ENCODE peak calls at places on chromosomes 2 and 18, in five cellular contexts. P is A549, C is HepG2, B is K562, M is GM23338. T is an unnamed sample.
A peak's percentile ranks its signal among the peaks of the same experiment; 100 is the strongest.

GRCh38 chr2:225668606-225669266 is 269.2 kb downstream of the NYAP2 start:
- DNase-seq in P (peak; percentile 47), C (peak; percentile 65), B (peak; percentile 47), M (peak; percentile 69), T (peak; percentile 12)

GRCh38 chr2:217695033-217695520 is 307.7 kb downstream of the TNS1 start:
- DNase-seq in P (no peak), C (no peak), B (no peak), M (no peak), T (no peak)

GRCh38 chr2:174985624-174986023 is 19.6 kb downstream of the CHN1 start:
- DNase-seq in P (no peak), C (peak; percentile 14), B (peak; percentile 11), M (no peak), T (no peak)

GRCh38 chr2:239040152-239040761 is 192.4 kb downstream of the TWIST2 start:
- DNase-seq in P (no peak), C (peak; percentile 85), B (no peak), M (no peak), T (no peak)

GRCh38 chr2:191910518-191910917 is 63.6 kb upstream of the CAVIN2 start:
- DNase-seq in P (no peak), C (no peak), B (no peak), M (no peak), T (no peak)

GRCh38 chr2:47174731-47175361 is 19.7 kb upstream of the STPG4 start:
- DNase-seq in P (peak; percentile 82), C (peak; percentile 49), B (peak; percentile 72), M (peak; percentile 45), T (no peak)

GRCh38 chr2:172734711-172735645 is 667 bp upstream of the RAPGEF4 start:
- DNase-seq in P (peak; percentile 20), C (no peak), B (no peak), M (peak; percentile 62), T (no peak)

GRCh38 chr18:49608366-49608747 is 46.5 kb downstream of the LIPG start:
- DNase-seq in P (no peak), C (no peak), B (peak; percentile 68), M (no peak), T (no peak)

GRCh38 chr2:162330881-162331280 is 12.4 kb upstream of the IFIH1 start:
- DNase-seq in P (no peak), C (no peak), B (no peak), M (no peak), T (no peak)

DNA sequence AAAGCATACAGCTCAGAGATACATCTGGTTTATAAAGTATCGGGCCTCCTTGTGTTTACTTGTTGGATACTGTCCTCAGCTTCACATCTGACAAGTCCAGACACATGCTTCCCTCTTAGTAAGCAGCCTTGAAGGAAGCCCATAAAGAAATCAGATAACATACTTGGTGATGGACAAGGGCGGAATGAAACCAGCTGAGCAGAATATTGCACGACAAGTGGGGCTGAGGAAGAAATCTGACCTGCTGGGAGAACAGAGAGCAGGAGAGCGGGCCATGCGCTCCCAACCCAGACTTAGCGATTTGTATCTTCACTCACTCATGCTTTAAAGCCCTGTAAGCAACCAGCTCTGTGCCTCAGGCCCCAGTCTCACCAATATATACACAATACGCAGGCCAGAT is 208.4 kb downstream of the CDH20 start:
- DNase-seq in P (no peak), C (no peak), B (no peak), M (no peak), T (no peak)
- TF ChIP-seq JUNB in P (no peak), C (no peak), B (no peak), M (no peak), T (no peak)

DNA sequence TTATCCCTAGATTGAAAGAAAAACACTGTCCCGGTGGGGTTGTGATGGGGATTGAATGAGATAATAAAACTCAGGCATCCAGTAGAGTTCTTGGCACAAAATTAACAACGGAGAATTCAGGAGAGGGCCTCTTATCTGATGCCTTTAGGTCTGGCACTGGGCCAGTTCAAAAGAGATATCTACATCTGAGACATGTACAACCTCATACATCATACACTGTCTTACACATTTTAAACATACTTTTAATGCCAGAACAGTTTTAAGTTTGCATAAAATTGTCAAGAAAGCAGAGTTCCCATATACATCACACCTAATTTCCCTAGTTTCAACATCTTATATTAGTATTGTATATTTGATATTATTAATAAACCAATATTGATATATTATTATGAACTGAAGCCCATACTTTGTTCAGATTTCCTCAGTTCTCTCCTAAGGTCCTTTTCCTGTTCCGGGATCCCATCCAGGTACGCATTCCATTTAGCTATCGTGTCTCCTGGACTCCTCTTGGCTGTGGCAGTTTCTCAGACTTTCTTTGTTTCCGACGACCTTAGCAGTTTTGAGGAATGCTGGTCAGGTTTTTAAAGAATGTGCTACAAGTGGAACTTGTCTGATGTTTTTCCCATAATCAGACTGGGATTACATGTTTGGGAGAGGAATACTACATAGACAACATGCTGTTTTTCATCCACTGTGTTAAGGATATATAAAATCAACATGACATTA is 27.8 kb downstream of the NXPH2 start:
- DNase-seq in P (no peak), C (no peak), B (no peak), M (no peak), T (no peak)
- TF ChIP-seq JUNB in P (no peak), C (no peak), B (no peak), M (no peak), T (no peak)

GRCh38 chr18:7000484-7001096 is 117.0 kb downstream of the LAMA1 start:
- DNase-seq in P (no peak), C (peak; percentile 21), B (peak; percentile 15), M (peak; percentile 56), T (no peak)

GRCh38 chr18:6994053-6994452 is 123.5 kb downstream of the LAMA1 start:
- DNase-seq in P (no peak), C (no peak), B (no peak), M (no peak), T (no peak)

GRCh38 chr18:7002107-7002506 is 115.5 kb downstream of the LAMA1 start:
- DNase-seq in P (no peak), C (no peak), B (no peak), M (peak; percentile 48), T (no peak)

GRCh38 chr18:6994719-6995430 is 122.7 kb downstream of the LAMA1 start:
- DNase-seq in P (no peak), C (no peak), B (no peak), M (no peak), T (no peak)

DNA sequence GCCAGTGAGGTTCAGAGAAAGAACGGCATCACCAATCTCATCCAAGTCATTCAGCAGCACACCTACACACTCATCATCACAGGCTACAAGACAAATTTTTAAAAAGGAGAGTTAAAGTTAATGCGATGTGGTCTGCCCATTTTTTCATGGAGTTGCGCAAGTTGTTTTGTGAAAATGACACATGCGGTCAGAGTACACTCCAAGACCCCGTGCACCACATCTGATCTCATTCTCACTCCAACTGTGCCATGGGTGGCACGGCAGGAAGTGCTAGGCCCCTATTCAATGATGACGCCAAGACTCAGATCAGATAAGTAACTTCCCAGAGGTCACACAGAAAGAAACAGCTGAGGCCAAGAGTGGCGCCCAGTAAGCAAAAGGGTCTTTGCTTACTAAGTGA is 119.8 kb downstream of the LAMA1 start:
- DNase-seq in P (no peak), C (no peak), B (no peak), M (no peak), T (no peak)
- TF ChIP-seq JUNB in P (no peak), C (no peak), B (no peak), M (no peak), T (no peak)

GRCh38 chr2:100819365-100820345 is at the start of gene NPAS2:
- DNase-seq in P (peak; percentile 47), C (peak; percentile 35), B (no peak), M (peak; percentile 46), T (no peak)
- TF ChIP-seq JUNB in P (no peak), C (no peak), B (no peak), M (no peak), T (no peak)

GRCh38 chr18:570256-570655 is 9.9 kb upstream of the CETN1 start:
- DNase-seq in P (no peak), C (no peak), B (no peak), M (no peak), T (no peak)
- TF ChIP-seq JUNB in P (no peak), C (no peak), B (no peak), M (no peak), T (no peak)

GRCh38 chr2:183995632-183996031 is 602.7 kb upstream of the ZNF804A start:
- DNase-seq in P (peak; percentile 1), C (no peak), B (no peak), M (no peak), T (no peak)
- TF ChIP-seq JUNB in P (no peak), C (no peak), B (no peak), M (no peak), T (no peak)

GRCh38 chr2:221958224-221958623 is 340.6 kb downstream of the PAX3 start:
- DNase-seq in P (no peak), C (no peak), B (no peak), M (peak; percentile 49), T (no peak)

GRCh38 chr2:221961561-221961960 is 337.2 kb downstream of the PAX3 start:
- DNase-seq in P (no peak), C (no peak), B (no peak), M (no peak), T (no peak)

GRCh38 chr2:221965806-221966205 is 333.0 kb downstream of the PAX3 start:
- DNase-seq in P (no peak), C (no peak), B (no peak), M (peak; percentile 12), T (no peak)

GRCh38 chr2:221962186-221962585 is 336.6 kb downstream of the PAX3 start:
- DNase-seq in P (no peak), C (no peak), B (no peak), M (no peak), T (no peak)
- TF ChIP-seq JUNB in P (no peak), C (no peak), B (no peak), M (no peak), T (no peak)

GRCh38 chr2:24932715-24933114 is 12.7 kb upstream of the ADCY3 start:
- DNase-seq in P (no peak), C (no peak), B (no peak), M (no peak), T (no peak)

GRCh38 chr2:24929230-24929629 is 9.2 kb upstream of the ADCY3 start:
- DNase-seq in P (no peak), C (no peak), B (no peak), M (peak; percentile 44), T (no peak)

GRCh38 chr2:24926602-24927252 is 6.7 kb upstream of the ADCY3 start:
- DNase-seq in P (no peak), C (no peak), B (no peak), M (peak; percentile 77), T (no peak)

GRCh38 chr2:24928036-24928435 is 8.0 kb upstream of the ADCY3 start:
- DNase-seq in P (no peak), C (no peak), B (no peak), M (no peak), T (no peak)

GRCh38 chr2:24930768-24931167 is 10.7 kb upstream of the ADCY3 start:
- DNase-seq in P (no peak), C (no peak), B (no peak), M (peak; percentile 21), T (peak; percentile 46)
- TF ChIP-seq JUNB in P (no peak), C (no peak), B (no peak), M (no peak), T (peak; percentile 42)

GRCh38 chr2:198930170-198930569 is 527.6 kb downstream of the SATB2 start:
- DNase-seq in P (no peak), C (no peak), B (no peak), M (peak; percentile 61), T (no peak)
- TF ChIP-seq JUNB in P (no peak), C (no peak), B (no peak), M (no peak), T (no peak)

T was measured in GM12878.